ENCODE peak calls at places on chromosomes 7 and 10, in nine cellular contexts. One of them, this sample, is unnamed.

GRCh38 chr7:26195867-26196266 is 4.7 kb downstream of the HNRNPA2B1 start:
- DNase-seq in neural progenitor cell: no peak
- DNase-seq in foreskin fibroblast: no peak
- DNase-seq in kidney epithelial cell: no peak
- DNase-seq in transverse colon: no peak
- DNase-seq in AG04450: no peak
- DNase-seq in heart left ventricle: no peak
- DNase-seq in spleen: no peak
- DNase-seq in hepatocyte: no peak
- DNase-seq in this sample: no peak

GRCh38 chr10:14084875-14085274 is 245.8 kb downstream of the FRMD4A start:
- DNase-seq in hepatocyte: no peak
- DNase-seq in AG04450: peak; percentile 34
- DNase-seq in heart left ventricle: no peak
- DNase-seq in spleen: no peak
- DNase-seq in transverse colon: no peak
- DNase-seq in foreskin fibroblast: no peak
- DNase-seq in kidney epithelial cell: peak; percentile 71
- DNase-seq in neural progenitor cell: no peak
- DNase-seq in this sample: peak; percentile 49

GRCh38 chr10:69916133-69916532 is 114.4 kb downstream of the COL13A1 start:
- DNase-seq in hepatocyte: no peak
- DNase-seq in heart left ventricle: no peak
- DNase-seq in transverse colon: no peak
- DNase-seq in spleen: no peak
- DNase-seq in AG04450: no peak
- DNase-seq in foreskin fibroblast: no peak
- DNase-seq in neural progenitor cell: no peak
- DNase-seq in kidney epithelial cell: no peak
- DNase-seq in this sample: no peak

GRCh38 chr10:79335470-79336235 is 11.6 kb upstream of the PPIF start:
- DNase-seq in kidney epithelial cell: no peak
- DNase-seq in neural progenitor cell: no peak
- DNase-seq in AG04450: no peak
- DNase-seq in spleen: no peak
- DNase-seq in foreskin fibroblast: no peak
- DNase-seq in heart left ventricle: peak; percentile 29
- DNase-seq in transverse colon: no peak
- DNase-seq in hepatocyte: no peak
- DNase-seq in this sample: no peak

GRCh38 chr7:95476904-95477594 is 8.7 kb upstream of the ASB4 start:
- DNase-seq in kidney epithelial cell: no peak
- DNase-seq in transverse colon: peak; percentile 72
- DNase-seq in hepatocyte: peak; percentile 82
- DNase-seq in heart left ventricle: peak; percentile 48
- DNase-seq in AG04450: peak; percentile 30
- DNase-seq in neural progenitor cell: peak; percentile 85
- DNase-seq in spleen: no peak
- DNase-seq in foreskin fibroblast: peak; percentile 44
- DNase-seq in this sample: peak; percentile 72

GRCh38 chr10:60818134-60818770 is 40.0 kb downstream of the CDK1 start:
- DNase-seq in AG04450: no peak
- DNase-seq in spleen: no peak
- DNase-seq in neural progenitor cell: no peak
- DNase-seq in heart left ventricle: no peak
- DNase-seq in foreskin fibroblast: peak; percentile 60
- DNase-seq in hepatocyte: peak; percentile 27
- DNase-seq in kidney epithelial cell: no peak
- DNase-seq in transverse colon: no peak
- DNase-seq in this sample: peak; percentile 90

GRCh38 chr7:87083865-87084519 is 24.5 kb upstream of the ELAPOR2 start:
- DNase-seq in AG04450: no peak
- DNase-seq in kidney epithelial cell: no peak
- DNase-seq in spleen: no peak
- DNase-seq in foreskin fibroblast: peak; percentile 0
- DNase-seq in transverse colon: no peak
- DNase-seq in neural progenitor cell: no peak
- DNase-seq in heart left ventricle: no peak
- DNase-seq in hepatocyte: no peak
- DNase-seq in this sample: no peak

GRCh38 chr7:15308831-15309230 is 253.0 kb downstream of the AGMO start:
- DNase-seq in heart left ventricle: no peak
- DNase-seq in spleen: no peak
- DNase-seq in AG04450: no peak
- DNase-seq in foreskin fibroblast: no peak
- DNase-seq in hepatocyte: no peak
- DNase-seq in kidney epithelial cell: peak; percentile 43
- DNase-seq in transverse colon: no peak
- DNase-seq in neural progenitor cell: no peak
- DNase-seq in this sample: no peak

GRCh38 chr10:110612073-110612472 is 32.1 kb upstream of the RBM20 start:
- DNase-seq in heart left ventricle: no peak
- DNase-seq in hepatocyte: no peak
- DNase-seq in spleen: no peak
- DNase-seq in neural progenitor cell: no peak
- DNase-seq in foreskin fibroblast: no peak
- DNase-seq in transverse colon: no peak
- DNase-seq in AG04450: no peak
- DNase-seq in kidney epithelial cell: no peak
- DNase-seq in this sample: no peak

DNA sequence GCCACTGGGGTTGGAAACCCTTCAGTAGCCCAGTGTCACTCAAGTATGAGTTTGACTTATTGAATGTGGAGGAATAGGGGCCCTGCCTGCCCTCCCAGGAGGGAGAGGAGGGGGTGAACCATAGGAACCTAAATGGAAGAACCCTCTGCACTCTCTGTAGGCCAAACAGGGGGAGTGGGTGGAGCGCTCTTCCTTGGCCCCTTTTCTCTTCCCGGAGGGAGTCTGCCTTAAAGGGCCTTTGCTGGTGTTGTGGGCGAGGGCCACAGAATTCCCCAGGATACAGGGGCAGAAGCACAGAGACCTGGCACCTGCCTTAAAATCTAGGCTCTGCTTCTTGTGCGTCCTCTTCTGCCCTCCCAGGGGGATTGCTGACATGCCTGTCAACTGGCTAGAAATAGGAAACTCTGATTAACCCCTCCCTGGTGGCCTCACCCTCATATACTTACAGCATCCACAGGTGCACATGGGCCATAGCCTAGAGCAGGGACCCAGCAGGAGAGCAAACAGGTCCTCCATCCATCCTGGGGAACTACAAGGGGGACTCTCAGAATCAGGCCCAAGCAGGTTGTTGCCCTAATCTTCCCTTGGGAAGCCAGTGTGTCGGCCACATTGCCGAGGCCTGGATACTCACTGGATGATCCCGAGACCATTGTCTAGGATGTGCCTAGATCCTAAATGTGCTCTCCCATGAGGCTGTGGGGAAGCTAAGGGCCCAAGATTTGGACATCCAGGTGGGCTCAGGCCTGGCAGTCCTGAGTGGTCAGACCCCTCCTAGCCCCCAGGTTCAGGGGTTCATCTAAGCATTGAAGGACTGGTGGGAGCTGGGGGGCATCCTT is 3.4 kb downstream of the TRIM8 start:
- DNase-seq in AG04450: no peak
- DNase-seq in neural progenitor cell: no peak
- DNase-seq in hepatocyte: no peak
- DNase-seq in transverse colon: no peak
- DNase-seq in spleen: no peak
- DNase-seq in kidney epithelial cell: no peak
- DNase-seq in foreskin fibroblast: no peak
- DNase-seq in heart left ventricle: no peak
- DNase-seq in this sample: no peak
- H3K4me3 ChIP-seq in AG04450: peak overlapping the region; percentile 74
- H3K4me3 ChIP-seq in neural progenitor cell: peak overlapping the region; percentile 94
- H3K4me3 ChIP-seq in hepatocyte: no peak overlapping the region
- H3K4me3 ChIP-seq in transverse colon: no peak overlapping the region
- H3K4me3 ChIP-seq in spleen: peak overlapping the region; percentile 88
- H3K4me3 ChIP-seq in kidney epithelial cell: peak overlapping the region; percentile 79
- H3K4me3 ChIP-seq in foreskin fibroblast: peak overlapping the region; percentile 97
- H3K4me3 ChIP-seq in heart left ventricle: peak overlapping the region; percentile 86
- H3K4me3 ChIP-seq in this sample: peak overlapping the region; percentile 83

DNA sequence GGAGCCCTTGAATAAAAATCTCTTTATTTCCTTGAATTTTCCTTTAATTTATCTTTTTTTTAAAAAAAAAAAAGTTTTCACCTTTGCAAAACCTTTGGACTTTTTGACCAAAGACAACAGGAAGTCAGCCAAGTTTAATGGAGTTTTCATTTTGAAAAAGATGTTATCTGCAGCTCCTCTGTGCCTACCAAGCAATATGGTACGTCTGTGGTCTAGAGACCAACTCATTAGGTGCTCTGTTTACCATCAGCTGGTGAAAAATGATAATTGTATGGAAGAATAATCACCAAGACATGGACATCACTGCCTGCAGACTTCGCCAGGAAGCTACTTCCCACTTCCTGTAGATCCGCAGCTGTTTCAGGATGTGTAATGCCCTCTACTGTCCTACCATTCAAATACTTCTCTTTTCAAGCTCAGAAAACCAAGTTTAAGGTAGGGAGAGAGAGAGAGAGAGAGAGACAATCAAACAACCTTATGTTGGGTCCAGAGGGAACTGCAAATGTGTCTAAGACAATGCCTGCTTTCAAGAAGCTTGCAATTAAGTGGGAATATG is 18.7 kb downstream of the PLXNA4 start:
- DNase-seq in kidney epithelial cell: no peak
- DNase-seq in neural progenitor cell: no peak
- DNase-seq in heart left ventricle: no peak
- DNase-seq in foreskin fibroblast: no peak
- DNase-seq in hepatocyte: peak; percentile 13
- DNase-seq in AG04450: no peak
- DNase-seq in transverse colon: no peak
- DNase-seq in spleen: no peak
- DNase-seq in this sample: no peak
- TF ChIP-seq CTCF in kidney epithelial cell: no peak
- TF ChIP-seq CTCF in neural progenitor cell: peak; percentile 26
- TF ChIP-seq CTCF in heart left ventricle: no peak
- TF ChIP-seq CTCF in foreskin fibroblast: no peak
- TF ChIP-seq CTCF in hepatocyte: peak; percentile 36
- TF ChIP-seq CTCF in AG04450: no peak
- TF ChIP-seq CTCF in transverse colon: no peak
- TF ChIP-seq CTCF in spleen: no peak
- TF ChIP-seq CTCF in this sample: peak; percentile 14

GRCh38 chr7:105530546-105530945 is 1.5 kb upstream of the RINT1 start:
- DNase-seq in neural progenitor cell: no peak
- DNase-seq in hepatocyte: no peak
- DNase-seq in spleen: peak; percentile 78
- DNase-seq in AG04450: no peak
- DNase-seq in heart left ventricle: no peak
- DNase-seq in foreskin fibroblast: no peak
- DNase-seq in kidney epithelial cell: no peak
- DNase-seq in transverse colon: no peak
- DNase-seq in this sample: no peak
- H3K4me3 ChIP-seq in neural progenitor cell: no peak overlapping the region
- H3K4me3 ChIP-seq in hepatocyte: no peak overlapping the region
- H3K4me3 ChIP-seq in spleen: no peak overlapping the region
- H3K4me3 ChIP-seq in AG04450: no peak overlapping the region
- H3K4me3 ChIP-seq in heart left ventricle: no peak overlapping the region
- H3K4me3 ChIP-seq in foreskin fibroblast: no peak overlapping the region
- H3K4me3 ChIP-seq in kidney epithelial cell: no peak overlapping the region
- H3K4me3 ChIP-seq in transverse colon: no peak overlapping the region
- H3K4me3 ChIP-seq in this sample: no peak overlapping the region

GRCh38 chr10:92837462-92837861 is 10.9 kb upstream of the EXOC6 start:
- DNase-seq in kidney epithelial cell: no peak
- DNase-seq in transverse colon: no peak
- DNase-seq in heart left ventricle: no peak
- DNase-seq in neural progenitor cell: no peak
- DNase-seq in hepatocyte: no peak
- DNase-seq in AG04450: no peak
- DNase-seq in foreskin fibroblast: no peak
- DNase-seq in spleen: no peak
- DNase-seq in this sample: no peak

GRCh38 chr10:92834331-92834730 is 14.0 kb upstream of the EXOC6 start:
- DNase-seq in transverse colon: no peak
- DNase-seq in hepatocyte: no peak
- DNase-seq in spleen: no peak
- DNase-seq in kidney epithelial cell: no peak
- DNase-seq in heart left ventricle: no peak
- DNase-seq in neural progenitor cell: no peak
- DNase-seq in foreskin fibroblast: peak; percentile 26
- DNase-seq in AG04450: no peak
- DNase-seq in this sample: no peak

GRCh38 chr10:92834981-92835380 is 13.3 kb upstream of the EXOC6 start:
- DNase-seq in spleen: no peak
- DNase-seq in neural progenitor cell: no peak
- DNase-seq in transverse colon: no peak
- DNase-seq in kidney epithelial cell: no peak
- DNase-seq in heart left ventricle: no peak
- DNase-seq in foreskin fibroblast: no peak
- DNase-seq in hepatocyte: no peak
- DNase-seq in AG04450: no peak
- DNase-seq in this sample: no peak

GRCh38 chr10:92844746-92845145 is 3.6 kb upstream of the EXOC6 start:
- DNase-seq in heart left ventricle: no peak
- DNase-seq in kidney epithelial cell: no peak
- DNase-seq in AG04450: no peak
- DNase-seq in hepatocyte: peak; percentile 13
- DNase-seq in foreskin fibroblast: no peak
- DNase-seq in spleen: no peak
- DNase-seq in transverse colon: no peak
- DNase-seq in neural progenitor cell: peak; percentile 26
- DNase-seq in this sample: no peak

DNA sequence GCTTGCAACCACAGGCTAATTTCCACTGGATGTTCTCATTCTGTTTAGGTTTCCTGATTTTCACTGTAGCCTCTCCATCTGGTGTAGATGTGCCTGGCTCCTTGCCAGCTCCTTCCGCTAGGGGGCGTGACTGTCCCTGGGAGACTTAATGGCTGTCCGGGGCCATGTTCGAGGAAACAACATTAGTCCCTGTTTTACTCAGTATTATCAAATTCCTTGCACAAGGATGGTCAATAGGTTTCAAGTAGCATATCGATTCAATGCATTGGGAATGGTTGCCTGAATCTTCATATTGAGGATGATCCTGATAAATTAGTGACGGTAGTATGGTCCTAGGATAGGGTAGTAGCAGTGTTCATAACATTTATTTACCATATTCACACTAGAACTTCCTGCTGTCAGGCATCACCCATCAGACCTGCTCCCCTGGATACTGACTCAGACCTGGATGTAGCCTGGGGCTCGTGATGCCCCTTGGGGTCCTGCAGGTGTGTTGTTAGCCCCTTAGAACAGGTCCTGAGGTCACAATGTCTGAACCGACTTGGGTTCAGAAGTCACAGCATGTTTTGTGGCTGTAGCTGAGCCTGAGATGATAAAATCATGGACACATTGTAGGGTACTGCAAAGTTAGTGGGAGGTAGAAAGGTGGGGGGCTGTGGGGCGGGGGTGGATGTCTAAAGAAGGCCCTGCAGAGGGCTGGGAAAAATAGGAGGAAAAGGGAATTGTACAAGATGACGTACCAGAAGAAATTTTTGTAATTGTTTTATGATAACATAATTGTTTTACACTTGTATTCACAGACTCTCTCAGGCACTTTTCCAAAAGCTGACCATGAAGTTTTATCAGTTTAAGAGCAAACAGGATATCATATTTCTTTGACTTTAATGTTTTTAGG is 8.9 kb upstream of the EXOC6 start:
- DNase-seq in transverse colon: peak; percentile 68
- DNase-seq in heart left ventricle: peak; percentile 65
- DNase-seq in foreskin fibroblast: peak; percentile 31
- DNase-seq in AG04450: no peak
- DNase-seq in spleen: peak; percentile 87
- DNase-seq in neural progenitor cell: peak; percentile 70
- DNase-seq in hepatocyte: peak; percentile 27
- DNase-seq in kidney epithelial cell: no peak
- DNase-seq in this sample: peak; percentile 27
- TF ChIP-seq CTCF in transverse colon: peak; percentile 32
- TF ChIP-seq CTCF in heart left ventricle: peak; percentile 35
- TF ChIP-seq CTCF in foreskin fibroblast: peak; percentile 19
- TF ChIP-seq CTCF in AG04450: peak; percentile 34
- TF ChIP-seq CTCF in spleen: peak; percentile 30
- TF ChIP-seq CTCF in neural progenitor cell: peak; percentile 88
- TF ChIP-seq CTCF in hepatocyte: peak; percentile 30
- TF ChIP-seq CTCF in kidney epithelial cell: peak; percentile 40
- TF ChIP-seq CTCF in this sample: peak; percentile 21